ENCODE peak calls at places on chromosomes 2 and 18, in four cellular contexts. P is IMR-90, K is H9, T is H1. W is an unnamed sample.

GRCh38 chr2:201401815-201402214 is 44.7 kb upstream of the FLACC1 start:
- DNase-seq in T (no peak), P (no peak), K (no peak), W (no peak)

GRCh38 chr2:40348665-40349064 is 103.2 kb downstream of the SLC8A1 start:
- DNase-seq in P (peak), T (no peak), K (no peak), W (no peak)

GRCh38 chr2:43302311-43303051 is 76.1 kb upstream of the ZFP36L2 start:
- DNase-seq in K (no peak), P (no peak), T (no peak), W (no peak)

GRCh38 chr2:135840601-135841000 is 3.6 kb upstream of the LCT start:
- DNase-seq in K (no peak), P (no peak), T (no peak), W (no peak)

GRCh38 chr2:241443486-241444223 is 64.7 kb downstream of the STK25 start:
- DNase-seq in K (no peak), P (peak), T (no peak), W (no peak)

GRCh38 chr2:136021976-136022375 is 36.5 kb upstream of the DARS1 start:
- DNase-seq in P (no peak), T (no peak), K (no peak), W (no peak)

GRCh38 chr18:13218376-13219011 is at the start of gene LDLRAD4:
- DNase-seq in T (no peak), K (peak), P (no peak), W (peak)

GRCh38 chr2:182866461-182867369 is at the start of gene FRZB:
- DNase-seq in T (peak), P (peak), K (peak), W (peak)

GRCh38 chr2:160092445-160092844 is 30.0 kb upstream of the PLA2R1 start:
- DNase-seq in P (no peak), T (no peak), K (no peak), W (no peak)

GRCh38 chr2:222949073-222949472 is 88.2 kb downstream of the ACSL3 start:
- DNase-seq in K (no peak), P (no peak), T (no peak), W (no peak)

GRCh38 chr18:24414349-24415003 is 12.0 kb upstream of the IMPACT start:
- DNase-seq in P (no peak), K (no peak), T (no peak), W (no peak)

GRCh38 chr2:38876407-38876806 is 631 bp downstream of the MORN2 start:
- DNase-seq in T (no peak), P (no peak), K (no peak), W (no peak)

GRCh38 chr18:1047406-1047805 is 142.7 kb downstream of the ADCYAP1 start:
- DNase-seq in K (no peak), P (no peak), T (no peak), W (no peak)

GRCh38 chr2:203018181-203018580 is 3.5 kb downstream of the NBEAL1 start:
- DNase-seq in K (no peak), T (no peak), P (peak), W (no peak)

GRCh38 chr18:47206945-47207637 is 30.9 kb upstream of the IER3IP1 start:
- DNase-seq in K (no peak), P (no peak), T (no peak), W (peak)

GRCh38 chr2:64697286-64698023 is 43.7 kb upstream of the SERTAD2 start:
- DNase-seq in T (no peak), P (peak), K (no peak), W (no peak)

GRCh38 chr2:97932975-97933662 is 62.6 kb downstream of the TMEM131 start:
- DNase-seq in P (no peak), T (no peak), K (no peak), W (no peak)

GRCh38 chr2:2044658-2045057 is 286.4 kb downstream of the MYT1L start:
- DNase-seq in T (no peak), P (no peak), K (no peak), W (no peak)

GRCh38 chr18:42348722-42349121 is 393.7 kb downstream of the PIK3C3 start:
- DNase-seq in P (no peak), K (no peak), T (no peak), W (no peak)

GRCh38 chr2:65300134-65300771 is 72.6 kb downstream of the ACTR2 start:
- DNase-seq in P (peak), T (no peak), K (no peak), W (no peak)

GRCh38 chr18:58042826-58043362 is 1.1 kb upstream of the NEDD4L start:
- DNase-seq in K (no peak), P (no peak), T (no peak), W (peak)

GRCh38 chr2:111985514-111985913 is 69.6 kb upstream of the TMEM87B start:
- DNase-seq in T (no peak), P (no peak), K (no peak), W (no peak)

GRCh38 chr18:33673689-33674088 is 95.7 kb downstream of the ASXL3 start:
- DNase-seq in K (no peak), P (no peak), T (no peak), W (peak)

GRCh38 chr2:234451242-234451641 is 45.6 kb downstream of the ARL4C start:
- DNase-seq in T (no peak), K (no peak), P (no peak), W (no peak)
- H3K4ac ChIP-seq in T (no peak), K (no peak), P (peak), W (no peak)

GRCh38 chr18:63431180-63431579 is 8.9 kb upstream of the VPS4B start:
- DNase-seq in T (no peak), P (no peak), K (no peak), W (no peak)
- H3K56ac ChIP-seq in T (no peak), P (no peak), K (no peak), W (no peak)

GRCh38 chr2:179729961-179730360 is 131.5 kb downstream of the ZNF385B start:
- DNase-seq in P (no peak), T (no peak), K (no peak), W (no peak)
- H3K9ac ChIP-seq in P (no peak), T (no peak), K (no peak), W (no peak)

DNA sequence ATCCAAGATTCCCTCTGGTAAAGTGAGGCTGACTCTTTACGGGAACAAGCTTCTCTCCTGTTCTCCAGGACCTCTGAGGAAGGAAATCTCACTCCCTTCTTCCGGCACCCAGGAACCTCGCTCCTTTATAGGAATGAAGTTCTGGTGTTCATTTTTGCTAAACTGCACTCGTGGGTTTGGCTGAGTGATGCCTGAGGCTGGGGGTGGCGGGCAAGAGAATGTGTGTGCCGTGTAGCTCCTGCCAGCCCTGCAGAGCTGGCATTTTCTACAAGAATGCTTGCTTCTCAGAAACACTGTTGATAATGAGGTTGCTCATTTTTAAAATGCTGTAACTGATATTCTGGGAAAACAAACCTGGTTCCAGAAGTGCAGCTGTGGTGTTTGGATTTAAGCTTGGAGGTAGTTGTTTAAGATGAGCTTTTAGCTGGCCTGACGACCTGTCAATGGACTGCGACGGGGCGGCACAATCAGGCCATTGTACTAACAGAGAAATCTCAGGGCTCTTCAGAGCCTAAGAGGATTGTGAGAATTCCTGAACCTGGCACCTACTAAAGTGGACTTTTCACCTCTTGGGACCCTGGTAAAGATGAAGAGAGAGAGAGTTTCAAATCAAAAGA is 511.9 kb upstream of the TNP1 start:
- DNase-seq in P (no peak), T (no peak), K (no peak), W (peak)
- H3K4ac ChIP-seq in P (peak), T (no peak), K (no peak), W (peak)

GRCh38 chr2:48467637-48468036 is 62.3 kb upstream of the STON1 start:
- DNase-seq in K (no peak), P (peak), T (no peak), W (no peak)
- H3K56ac ChIP-seq in K (no peak), P (no peak), T (no peak), W (no peak)

GRCh38 chr2:181807526-181807925 is 84.0 kb upstream of the ITPRID2 start:
- DNase-seq in T (no peak), K (no peak), P (no peak), W (no peak)

GRCh38 chr2:181812106-181812745 is 79.3 kb upstream of the ITPRID2 start:
- DNase-seq in P (peak), K (no peak), T (no peak), W (peak)

GRCh38 chr2:181806039-181806392 is 85.5 kb upstream of the ITPRID2 start:
- DNase-seq in P (no peak), K (no peak), T (no peak), W (no peak)

GRCh38 chr2:181813963-181814565 is 77.5 kb upstream of the ITPRID2 start:
- DNase-seq in T (no peak), K (no peak), P (peak), W (no peak)

GRCh38 chr2:181810823-181811695 is 80.5 kb upstream of the ITPRID2 start:
- DNase-seq in T (no peak), P (peak), K (no peak), W (peak)
- H3K9ac ChIP-seq in T (no peak), P (no peak), K (no peak), W (peak)

DNA sequence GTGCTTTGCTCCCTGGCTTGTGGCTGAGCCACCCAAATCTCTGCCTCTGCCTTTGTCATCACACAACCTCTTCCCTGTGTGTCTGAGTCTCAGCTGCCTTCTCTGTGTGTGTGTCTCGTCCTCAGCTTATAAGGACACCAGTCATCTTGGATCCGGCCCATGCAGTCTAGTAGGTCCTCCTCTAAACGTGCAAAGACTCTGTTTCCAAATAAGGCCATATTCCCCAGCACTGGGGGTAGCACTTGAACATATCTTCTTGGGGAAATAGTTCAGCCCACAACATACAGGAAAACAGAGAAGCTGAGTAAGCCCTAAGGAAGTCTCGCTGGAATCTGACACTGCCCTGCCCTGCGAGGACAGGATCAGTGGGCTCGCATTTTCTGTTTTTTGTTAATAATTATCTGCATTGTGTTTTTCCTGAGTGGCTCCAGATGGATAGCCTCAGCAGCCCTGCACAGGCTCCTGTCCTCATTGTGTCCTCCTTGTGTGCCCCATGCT is 42.1 kb downstream of the MTCL1 start:
- DNase-seq in P (peak), T (no peak), K (no peak), W (no peak)
- H3K4ac ChIP-seq in P (peak), T (no peak), K (no peak), W (no peak)

GRCh38 chr2:23838970-23839369 is 88.0 kb downstream of the ATAD2B start:
- DNase-seq in P (no peak), T (no peak), K (no peak), W (no peak)

GRCh38 chr2:23835423-23835822 is 91.5 kb downstream of the ATAD2B start:
- DNase-seq in T (no peak), K (no peak), P (no peak), W (no peak)

GRCh38 chr2:23836505-23836904 is 90.4 kb downstream of the ATAD2B start:
- DNase-seq in T (no peak), K (no peak), P (no peak), W (peak)

GRCh38 chr2:23836971-23837565 is 89.9 kb downstream of the ATAD2B start:
- DNase-seq in K (no peak), P (no peak), T (no peak), W (no peak)

DNA sequence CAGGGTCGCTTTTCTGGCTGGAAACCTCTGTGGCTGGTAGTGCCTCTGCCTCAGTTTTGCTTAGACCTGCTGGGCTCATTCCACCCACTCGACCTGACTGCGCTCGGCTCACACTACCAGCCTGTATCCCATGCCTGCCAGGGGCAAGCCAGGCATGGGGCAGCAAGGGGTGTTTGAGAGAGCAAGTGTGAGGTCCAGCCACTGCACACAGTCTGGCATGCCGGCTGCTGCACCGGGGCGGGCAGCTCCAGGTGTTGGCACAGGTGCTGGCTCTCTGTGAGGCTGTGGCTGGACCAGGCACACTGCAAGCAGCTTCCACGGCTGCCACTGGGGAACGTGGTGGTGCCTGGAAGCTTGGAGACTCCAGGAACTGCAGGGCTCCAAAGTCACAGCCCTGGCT is 90.9 kb downstream of the ATAD2B start:
- DNase-seq in P (no peak), K (no peak), T (no peak), W (no peak)
- H3K56ac ChIP-seq in P (no peak), K (no peak), T (no peak), W (no peak)